ENCODE peak calls at places on chromosome 3, in nine cellular contexts. K, Y, W, L, F, T, E, M and D are unnamed samples.

GRCh38 chr3:136211547-136211946 is 15.4 kb upstream of the MSL2 start:
- DNase-seq in K (no peak), Y (no peak), W (no peak), L (no peak), F (no peak), T (no peak), E (no peak), M (no peak), D (no peak)

GRCh38 chr3:160184655-160185054 is 40.6 kb upstream of the C3orf80 start:
- DNase-seq in K (no peak), Y (no peak), W (no peak), L (no peak), F (no peak), T (no peak), E (no peak), M (no peak), D (no peak)

GRCh38 chr3:45787551-45787950 is 8.8 kb downstream of the SLC6A20 start:
- DNase-seq in K (no peak), Y (no peak), W (no peak), L (no peak), F (no peak), T (no peak), E (no peak), M (no peak), D (no peak)

GRCh38 chr3:107240183-107241091 is 136.8 kb upstream of the CCDC54 start:
- DNase-seq in K (peak; percentile 86), Y (no peak), W (peak; percentile 78), L (no peak), F (peak; percentile 88), T (peak; percentile 63), E (peak; percentile 88), M (peak; percentile 56), D (no peak)

GRCh38 chr3:5227812-5228211 is 40.3 kb downstream of the EDEM1 start:
- DNase-seq in K (no peak), Y (no peak), W (no peak), L (no peak), F (no peak), T (no peak), E (no peak), M (no peak), D (no peak)

GRCh38 chr3:184743248-184743647 is 31.4 kb upstream of the MAGEF1 start:
- DNase-seq in K (no peak), Y (no peak), W (no peak), L (no peak), F (no peak), T (no peak), E (no peak), M (no peak), D (no peak)

GRCh38 chr3:133479895-133480669 is 80.2 kb downstream of the BFSP2 start:
- DNase-seq in K (peak; percentile 17), Y (no peak), W (no peak), L (no peak), F (peak; percentile 87), T (no peak), E (no peak), M (no peak), D (no peak)

GRCh38 chr3:110133971-110134370 is 796.6 kb upstream of the DPPA4 start:
- DNase-seq in K (no peak), Y (no peak), W (no peak), L (no peak), F (no peak), T (no peak), E (no peak), M (no peak), D (no peak)

GRCh38 chr3:149813367-149814281 is 609 bp downstream of the RNF13 start:
- DNase-seq in K (peak; percentile 62), Y (no peak), W (peak; percentile 75), L (no peak), F (peak; percentile 66), T (peak; percentile 3), E (peak; percentile 64), M (no peak), D (no peak)

GRCh38 chr3:172034786-172035685 is 4.3 kb upstream of the FNDC3B start:
- DNase-seq in K (peak; percentile 44), Y (no peak), W (no peak), L (no peak), F (peak; percentile 78), T (no peak), E (no peak), M (no peak), D (peak; percentile 61)

GRCh38 chr3:141764946-141765345 is 1.7 kb downstream of the GRK7 start:
- DNase-seq in K (no peak), Y (no peak), W (no peak), L (no peak), F (no peak), T (no peak), E (no peak), M (no peak), D (no peak)

GRCh38 chr3:39803956-39804355 is 5.5 kb upstream of the MYRIP start:
- DNase-seq in K (no peak), Y (no peak), W (no peak), L (no peak), F (no peak), T (no peak), E (no peak), M (no peak), D (no peak)

GRCh38 chr3:153970735-153971347 is 150.3 kb upstream of the ARHGEF26 start:
- DNase-seq in K (peak; percentile 44), Y (no peak), W (no peak), L (no peak), F (peak; percentile 58), T (no peak), E (no peak), M (no peak), D (no peak)

GRCh38 chr3:157807286-157807685 is 298.9 kb downstream of the SHOX2 start:
- DNase-seq in K (peak; percentile 47), Y (no peak), W (no peak), L (no peak), F (no peak), T (no peak), E (no peak), M (no peak), D (no peak)

GRCh38 chr3:129023909-129024308 is 22.8 kb downstream of the EFCC1 start:
- DNase-seq in K (peak; percentile 56), Y (no peak), W (no peak), L (no peak), F (peak; percentile 37), T (no peak), E (no peak), M (no peak), D (no peak)

GRCh38 chr3:149151843-149152242 is 22.4 kb downstream of the HPS3 start:
- DNase-seq in K (peak; percentile 61), Y (no peak), W (no peak), L (no peak), F (no peak), T (no peak), E (no peak), M (no peak), D (no peak)

GRCh38 chr3:129120254-129121004 is 1.2 kb downstream of the RAB43 start:
- DNase-seq in K (peak; percentile 94), Y (no peak), W (peak; percentile 96), L (no peak), F (peak; percentile 98), T (peak; percentile 87), E (peak; percentile 93), M (peak; percentile 88), D (peak; percentile 71)

GRCh38 chr3:77780621-77781020 is 740.7 kb downstream of the ROBO2 start:
- DNase-seq in K (no peak), Y (no peak), W (no peak), L (no peak), F (peak; percentile 1), T (no peak), E (no peak), M (no peak), D (no peak)

GRCh38 chr3:170802164-170803151 is 67.5 kb downstream of the RPL22L1 start:
- DNase-seq in K (peak; percentile 99), Y (no peak), W (no peak), L (no peak), F (no peak), T (no peak), E (no peak), M (no peak), D (no peak)

GRCh38 chr3:132785292-132785691 is 63.1 kb upstream of the NPHP3 start:
- DNase-seq in K (peak; percentile 29), Y (no peak), W (no peak), L (peak; percentile 9), F (peak; percentile 27), T (no peak), E (no peak), M (no peak), D (no peak)

GRCh38 chr3:155101398-155101797 is 21.3 kb downstream of the MME start:
- DNase-seq in K (peak; percentile 39), Y (no peak), W (no peak), L (no peak), F (no peak), T (no peak), E (no peak), M (no peak), D (no peak)

GRCh38 chr3:194865595-194865994 is 179.9 kb downstream of the FAM43A start:
- DNase-seq in K (no peak), Y (no peak), W (no peak), L (no peak), F (no peak), T (no peak), E (no peak), M (no peak), D (no peak)

GRCh38 chr3:122576174-122576940 is 1.1 kb upstream of the PARP15 start:
- DNase-seq in K (no peak), Y (no peak), W (no peak), L (no peak), F (peak; percentile 91), T (no peak), E (no peak), M (no peak), D (no peak)

GRCh38 chr3:138921316-138922292 is 25.3 kb downstream of the FOXL2 start:
- DNase-seq in K (peak; percentile 91), Y (no peak), W (no peak), L (no peak), F (no peak), T (no peak), E (no peak), M (no peak), D (no peak)

GRCh38 chr3:101942356-101942755 is 93.0 kb downstream of the NFKBIZ start:
- DNase-seq in K (peak; percentile 29), Y (no peak), W (no peak), L (no peak), F (peak; percentile 49), T (no peak), E (no peak), M (no peak), D (no peak)

GRCh38 chr3:57370331-57370730 is 77.8 kb upstream of the ASB14 start:
- DNase-seq in K (no peak), Y (no peak), W (no peak), L (no peak), F (no peak), T (no peak), E (no peak), M (no peak), D (no peak)